ENCODE peak calls at places on chromosomes 1 and 21, in five cellular contexts. P is right lobe of liver, U is H1, A is ovary, B is breast epithelium. Q is an unnamed sample.

GRCh38 chr21:37079211-37079824 is 6.3 kb downstream of the TTC3 start:
- DNase-seq in P (no peak), U (no peak), A (no peak), B (no peak), Q (no peak)

GRCh38 chr1:118589486-118589885 is 398.7 kb downstream of the TBX15 start:
- DNase-seq in P (no peak), U (no peak), A (no peak), B (no peak), Q (no peak)

GRCh38 chr1:154325583-154326545 is 539 bp downstream of the ATP8B2 start:
- DNase-seq in P (no peak), U (no peak), A (peak; percentile 79), B (no peak), Q (peak; percentile 76)

GRCh38 chr1:230012742-230013141 is 54.3 kb upstream of the GALNT2 start:
- DNase-seq in P (no peak), U (no peak), A (no peak), B (no peak), Q (no peak)

GRCh38 chr1:60832372-60832771 is 250.0 kb upstream of the NFIA start:
- DNase-seq in P (no peak), U (no peak), A (no peak), B (no peak), Q (no peak)

GRCh38 chr1:46187106-46187869 is 10.9 kb downstream of the POMGNT1 start:
- DNase-seq in P (no peak), U (no peak), A (no peak), B (no peak), Q (no peak)

GRCh38 chr1:95197616-95198252 is 36.3 kb upstream of the RWDD3 start:
- DNase-seq in P (no peak), U (no peak), A (no peak), B (no peak), Q (no peak)

GRCh38 chr1:43123031-43123430 is 49.1 kb downstream of the EBNA1BP2 start:
- DNase-seq in P (no peak), U (no peak), A (no peak), B (no peak), Q (no peak)

GRCh38 chr1:3662080-3662671 is 9.9 kb downstream of the TP73 start:
- DNase-seq in P (no peak), U (no peak), A (no peak), B (peak; percentile 39), Q (no peak)

GRCh38 chr1:100532645-100533044 is 5.3 kb upstream of the GPR88 start:
- DNase-seq in P (no peak), U (no peak), A (no peak), B (no peak), Q (no peak)

GRCh38 chr1:160407819-160408801 is 7.7 kb downstream of the VANGL2 start:
- DNase-seq in P (no peak), U (no peak), A (no peak), B (no peak), Q (no peak)

GRCh38 chr1:207822602-207823451 is 71.0 kb downstream of the CD46 start:
- DNase-seq in P (peak; percentile 94), U (no peak), A (peak; percentile 86), B (peak; percentile 86), Q (no peak)

GRCh38 chr1:207825296-207825695 is 73.4 kb downstream of the CD46 start:
- DNase-seq in P (no peak), U (no peak), A (peak; percentile 21), B (no peak), Q (no peak)

GRCh38 chr1:207824691-207825090 is 72.8 kb downstream of the CD46 start:
- DNase-seq in P (no peak), U (no peak), A (peak; percentile 49), B (no peak), Q (no peak)

GRCh38 chr1:207823531-207823879 is 71.7 kb downstream of the CD46 start:
- DNase-seq in P (no peak), U (no peak), A (no peak), B (no peak), Q (no peak)

DNA sequence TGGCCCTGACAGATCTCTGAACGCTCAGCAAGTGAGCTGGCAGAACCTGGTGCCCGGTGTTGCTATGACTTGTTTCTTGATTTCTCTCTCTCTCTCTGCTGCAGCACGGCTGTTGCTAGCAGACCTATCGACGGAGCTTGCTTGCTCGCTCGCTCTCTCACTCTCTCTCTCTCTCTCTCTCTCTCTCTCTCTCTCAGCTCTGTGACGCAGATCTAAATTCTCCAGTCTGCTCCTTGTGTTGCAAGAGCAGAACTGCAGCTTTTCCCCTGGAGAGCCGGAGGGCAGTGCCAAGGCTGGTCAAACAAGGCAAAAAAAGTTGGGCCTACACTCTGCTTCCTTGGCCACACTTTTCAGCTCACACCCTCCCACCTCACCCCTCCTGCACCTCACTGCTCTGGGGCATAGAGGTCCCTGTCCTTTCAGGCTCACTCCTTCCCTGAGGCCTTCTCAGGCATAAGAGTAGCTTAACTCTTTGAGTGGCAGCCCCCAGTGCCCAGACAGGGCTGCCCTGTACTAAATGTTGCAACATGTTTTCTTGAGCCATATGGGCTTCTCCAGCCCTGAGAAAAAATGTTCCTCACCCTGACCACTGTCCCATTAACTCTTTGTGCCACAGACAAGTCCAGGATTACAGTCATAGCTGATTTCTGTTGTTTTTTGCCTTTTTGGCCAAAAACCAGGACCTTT is 72.2 kb downstream of the CD46 start:
- DNase-seq in P (peak; percentile 92), U (peak; percentile 39), A (peak; percentile 84), B (peak; percentile 92), Q (peak; percentile 99)
- H3K4me3 ChIP-seq in P (peak overlapping the region; percentile 52), U (no peak overlapping the region), A (peak overlapping the region; percentile 78), B (peak overlapping the region; percentile 76), Q (no peak overlapping the region)

GRCh38 chr1:93776728-93777127 is 95.1 kb upstream of the BCAR3 start:
- DNase-seq in P (no peak), U (no peak), A (no peak), B (no peak), Q (no peak)

GRCh38 chr1:93783876-93784275 is 95.1 kb downstream of the DNTTIP2 start:
- DNase-seq in P (no peak), U (no peak), A (no peak), B (no peak), Q (no peak)

GRCh38 chr1:93777255-93777654 is 95.6 kb upstream of the BCAR3 start:
- DNase-seq in P (no peak), U (no peak), A (no peak), B (no peak), Q (no peak)

GRCh38 chr1:93778457-93778856 is 96.8 kb upstream of the BCAR3 start:
- DNase-seq in P (no peak), U (no peak), A (no peak), B (no peak), Q (no peak)

GRCh38 chr1:93779540-93780121 is 98.0 kb upstream of the BCAR3 start:
- DNase-seq in P (no peak), U (peak; percentile 36), A (no peak), B (peak; percentile 81), Q (peak; percentile 59)
- TF ChIP-seq CTCF in P (no peak), U (no peak), A (no peak), B (no peak), Q (no peak)

GRCh38 chr1:103900005-103900404 is 150.3 kb downstream of the AMY1C start:
- DNase-seq in P (no peak), U (no peak), A (no peak), B (no peak), Q (no peak)

GRCh38 chr1:103905363-103905762 is 155.7 kb downstream of the AMY1C start:
- DNase-seq in P (no peak), U (no peak), A (no peak), B (no peak), Q (no peak)

GRCh38 chr1:103901072-103901471 is 151.4 kb downstream of the AMY1C start:
- DNase-seq in P (no peak), U (no peak), A (no peak), B (no peak), Q (no peak)
- H3K4me3 ChIP-seq in P (no peak overlapping the region), U (no peak overlapping the region), A (no peak overlapping the region), B (no peak overlapping the region), Q (no peak overlapping the region)

DNA sequence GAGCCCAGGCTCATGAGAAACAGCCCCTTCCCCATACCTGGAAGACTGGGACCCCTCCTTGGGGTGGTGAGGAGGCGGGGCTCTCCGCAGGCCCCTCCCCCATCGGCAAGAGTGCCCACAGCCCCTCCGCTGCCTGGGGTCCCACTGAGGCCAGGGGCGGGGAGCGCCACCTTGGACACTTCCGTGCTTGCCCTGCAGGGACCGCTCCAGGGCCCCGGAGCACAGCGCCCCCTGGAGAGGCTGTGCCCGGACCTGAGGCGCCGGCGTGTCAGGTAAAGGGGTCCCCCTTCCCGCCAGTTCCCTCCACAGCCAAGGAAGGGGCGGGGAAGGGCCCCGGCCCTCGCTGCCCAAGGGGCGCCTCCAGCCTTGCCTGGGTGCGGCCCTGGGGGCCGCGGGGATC is 21.5 kb downstream of the INAVA start:
- DNase-seq in P (no peak), U (peak; percentile 70), A (no peak), B (no peak), Q (no peak)
- TF ChIP-seq CTCF in P (no peak), U (peak; percentile 76), A (no peak), B (no peak), Q (no peak)

GRCh38 chr1:241825581-241825980 is 22.4 kb upstream of the EXO1 start:
- DNase-seq in P (no peak), U (no peak), A (no peak), B (no peak), Q (no peak)
- H3K4me3 ChIP-seq in P (no peak overlapping the region), U (no peak overlapping the region), A (no peak overlapping the region), B (no peak overlapping the region), Q (no peak overlapping the region)

GRCh38 chr1:81021134-81021533 is 779.6 kb upstream of the ADGRL2 start:
- DNase-seq in P (no peak), U (no peak), A (no peak), B (no peak), Q (no peak)
- TF ChIP-seq CTCF in P (no peak), U (no peak), A (no peak), B (no peak), Q (peak; percentile 20)

GRCh38 chr1:226956942-226957713 is 17.0 kb downstream of the COQ8A start:
- DNase-seq in P (no peak), U (no peak), A (no peak), B (no peak), Q (no peak)
- H3K4me3 ChIP-seq in P (no peak overlapping the region), U (no peak overlapping the region), A (no peak overlapping the region), B (no peak overlapping the region), Q (no peak overlapping the region)

DNA sequence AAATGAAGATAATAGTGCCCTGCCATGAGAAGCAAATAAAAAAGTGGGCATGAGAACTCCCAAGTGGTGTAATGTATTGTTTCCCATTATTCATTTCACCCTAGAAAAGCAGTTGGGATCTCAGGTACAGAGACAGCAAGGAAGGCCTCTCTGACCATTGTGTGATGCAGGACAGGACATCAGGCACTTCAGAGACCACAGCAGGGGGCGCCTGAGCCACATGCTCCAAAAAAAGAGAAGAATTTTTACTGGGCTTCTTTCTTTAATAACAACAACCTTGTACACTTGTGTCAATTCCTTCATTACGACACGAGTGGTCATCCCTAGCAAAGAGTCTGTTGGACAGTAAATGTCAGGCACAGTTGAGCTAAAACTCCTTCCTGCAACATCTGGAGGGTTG is 533.3 kb downstream of the OMA1 start:
- DNase-seq in P (peak; percentile 48), U (no peak), A (no peak), B (no peak), Q (no peak)
- TF ChIP-seq CTCF in P (peak; percentile 72), U (no peak), A (no peak), B (no peak), Q (no peak)